ENCODE peak calls at places on chromosomes 3 and 15, in six cellular contexts. K, C, L, J, U and B are unnamed samples.

GRCh38 chr3:170585008-170585936 is 603 bp downstream of the SLC7A14 start:
- DNase-seq in J (no peak), K (peak; percentile 8), L (peak; percentile 11), U (no peak), C (no peak), B (no peak)

GRCh38 chr3:120324185-120324584 is 25.0 kb downstream of the LRRC58 start:
- DNase-seq in J (no peak), L (peak; percentile 39), U (no peak), K (no peak), C (no peak), B (no peak)

GRCh38 chr15:68989876-68990754 is 24.4 kb upstream of the NOX5 start:
- DNase-seq in L (no peak), K (no peak), J (no peak), C (no peak), U (no peak), B (no peak)

GRCh38 chr3:99549918-99550603 is 88.3 kb upstream of the COL8A1 start:
- DNase-seq in K (peak; percentile 84), C (no peak), J (no peak), L (peak; percentile 66), U (no peak), B (peak; percentile 58)

GRCh38 chr15:91258436-91258779 is 158.4 kb downstream of the SV2B start:
- DNase-seq in J (no peak), U (no peak), K (no peak), L (no peak), C (no peak), B (no peak)

GRCh38 chr3:50211930-50212329 is 6.9 kb downstream of the SLC38A3 start:
- DNase-seq in C (no peak), L (peak; percentile 20), U (no peak), K (no peak), J (no peak), B (peak; percentile 54)

GRCh38 chr3:138066383-138066782 is 49.0 kb downstream of the DZIP1L start:
- DNase-seq in K (no peak), L (no peak), U (no peak), C (no peak), J (no peak), B (no peak)

GRCh38 chr3:120550546-120550945 is 45.6 kb upstream of the NDUFB4 start:
- DNase-seq in K (no peak), U (no peak), L (no peak), C (no peak), J (no peak), B (no peak)

GRCh38 chr15:90232941-90233700 is 620 bp downstream of the CIB1 start:
- DNase-seq in U (no peak), K (peak; percentile 52), C (no peak), J (peak; percentile 88), L (peak; percentile 26), B (peak; percentile 29)

GRCh38 chr15:92714457-92715401 is 59.2 kb upstream of the FAM174B start:
- DNase-seq in L (peak; percentile 66), C (peak; percentile 15), K (peak; percentile 87), U (peak; percentile 85), J (peak; percentile 89), B (peak; percentile 74)

GRCh38 chr15:61449306-61449705 is 220.2 kb upstream of the RORA start:
- DNase-seq in L (no peak), K (no peak), C (no peak), J (no peak), U (no peak), B (no peak)

GRCh38 chr3:64685800-64686445 is 1.9 kb downstream of the ADAMTS9 start:
- DNase-seq in U (peak; percentile 89), J (peak; percentile 94), K (peak; percentile 96), L (peak; percentile 88), C (no peak), B (peak; percentile 94)

GRCh38 chr3:161163297-161163696 is 57.8 kb upstream of the NMD3 start:
- DNase-seq in J (peak; percentile 20), C (no peak), K (peak; percentile 54), U (no peak), L (peak; percentile 89), B (peak; percentile 93)

GRCh38 chr3:150303776-150304175 is 104.3 kb upstream of the TSC22D2 start:
- DNase-seq in K (no peak), J (no peak), L (no peak), U (no peak), C (peak; percentile 4), B (no peak)

GRCh38 chr3:52006820-52007133 is 11.1 kb upstream of the RPL29 start:
- DNase-seq in K (no peak), U (no peak), C (no peak), L (no peak), J (no peak), B (no peak)

GRCh38 chr15:41777421-41777973 is 3.2 kb downstream of the MAPKBP1 start:
- DNase-seq in C (no peak), J (no peak), U (no peak), K (peak; percentile 72), L (peak; percentile 65), B (no peak)

GRCh38 chr3:102089182-102089581 is 239.9 kb downstream of the NFKBIZ start:
- DNase-seq in U (no peak), L (no peak), C (no peak), J (no peak), K (no peak), B (no peak)

GRCh38 chr3:29267231-29267630 is 13.6 kb upstream of the RBMS3 start:
- DNase-seq in U (no peak), J (no peak), L (no peak), C (no peak), K (no peak), B (no peak)

GRCh38 chr3:15097889-15098288 is 1.1 kb downstream of the RBSN start:
- DNase-seq in U (no peak), K (no peak), L (no peak), J (no peak), C (peak; percentile 51), B (no peak)

GRCh38 chr15:69751147-69751546 is 298.5 kb downstream of the RPLP1 start:
- DNase-seq in K (no peak), U (no peak), L (no peak), J (no peak), C (no peak), B (no peak)

GRCh38 chr3:113147608-113148306 is 63.6 kb upstream of the BOC start:
- DNase-seq in L (no peak), K (no peak), C (no peak), U (no peak), J (peak; percentile 60), B (no peak)

GRCh38 chr3:30984855-30985793 is 90.7 kb upstream of the GADL1 start:
- DNase-seq in C (no peak), L (peak; percentile 13), J (no peak), K (peak; percentile 13), U (no peak), B (peak; percentile 6)

GRCh38 chr3:25246921-25247320 is 181.1 kb upstream of the RARB start:
- DNase-seq in C (no peak), L (no peak), U (no peak), K (no peak), J (no peak), B (no peak)

GRCh38 chr15:98221144-98221543 is 260.6 kb downstream of the ARRDC4 start:
- DNase-seq in C (no peak), J (no peak), K (no peak), L (no peak), U (no peak), B (no peak)

GRCh38 chr15:81235276-81235675 is 38.6 kb downstream of the IL16 start:
- DNase-seq in C (no peak), U (no peak), K (no peak), L (peak; percentile 14), J (no peak), B (no peak)

GRCh38 chr3:194104041-194104751 is 31.8 kb upstream of the HES1 start:
- DNase-seq in L (no peak), K (no peak), U (no peak), J (no peak), C (no peak), B (no peak)

GRCh38 chr15:67199881-67200763 is 54.3 kb downstream of the AAGAB start:
- DNase-seq in L (peak; percentile 76), J (no peak), K (no peak), U (no peak), C (no peak), B (no peak)
- TF ChIP-seq CTCF in L (no peak), J (no peak), K (no peak), U (no peak), C (no peak), B (no peak)

GRCh38 chr3:80676869-80677268 is 909.1 kb upstream of the ROBO1 start:
- DNase-seq in J (no peak), C (no peak), L (no peak), U (no peak), K (peak; percentile 4), B (peak; percentile 9)
- TF ChIP-seq CTCF in J (peak; percentile 47), C (no peak), L (no peak), U (no peak), K (no peak), B (no peak)

GRCh38 chr3:62335196-62335595 is 38.2 kb downstream of the FEZF2 start:
- DNase-seq in K (no peak), C (no peak), U (no peak), L (no peak), J (no peak), B (no peak)

GRCh38 chr3:62332017-62332416 is 41.3 kb downstream of the FEZF2 start:
- DNase-seq in L (no peak), U (no peak), J (no peak), C (no peak), K (no peak), B (no peak)

GRCh38 chr3:62329970-62330369 is 43.4 kb downstream of the FEZF2 start:
- DNase-seq in L (no peak), J (no peak), U (no peak), K (no peak), C (no peak), B (no peak)

DNA sequence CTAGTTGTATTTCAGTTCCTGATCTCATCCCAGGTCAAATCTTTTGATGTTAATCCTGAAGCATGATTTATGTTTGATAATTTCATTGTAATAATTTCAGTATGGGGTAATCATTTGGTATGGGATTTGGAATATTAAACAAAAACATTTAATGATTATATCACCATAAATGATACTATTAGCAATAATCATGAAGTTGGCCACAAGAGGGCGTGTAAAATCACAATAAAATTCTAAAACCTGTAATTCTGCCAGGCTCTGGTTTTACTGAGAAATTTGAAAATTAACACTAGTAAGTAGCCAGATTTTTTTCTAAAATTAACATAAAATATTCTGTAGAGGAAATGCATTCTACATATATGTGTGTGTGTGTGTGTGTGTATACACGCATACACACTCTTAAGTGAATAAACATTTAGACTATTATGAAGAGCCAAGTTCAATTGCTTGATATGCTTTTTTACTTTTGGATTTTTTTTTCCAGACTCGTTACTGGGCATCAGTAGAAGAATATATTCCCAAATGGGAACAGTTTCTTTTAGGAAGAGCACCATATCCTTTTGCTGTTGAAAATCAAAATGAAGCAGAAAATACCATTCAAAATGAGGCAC is 40.5 kb downstream of the FEZF2 start:
- DNase-seq in U (no peak), C (no peak), J (peak; percentile 48), L (peak; percentile 23), K (peak; percentile 21), B (peak; percentile 43)
- TF ChIP-seq CTCF in U (peak; percentile 14), C (peak; percentile 37), J (peak; percentile 65), L (peak; percentile 54), K (peak; percentile 24), B (peak; percentile 51)

GRCh38 chr3:149134560-149134959 is 5.1 kb downstream of the HPS3 start:
- DNase-seq in J (peak; percentile 17), C (no peak), K (no peak), U (no peak), L (peak; percentile 41), B (peak; percentile 20)

GRCh38 chr3:149128856-149129255 is 582 bp upstream of the HPS3 start:
- DNase-seq in J (no peak), C (no peak), U (no peak), K (no peak), L (peak; percentile 12), B (peak; percentile 8)

GRCh38 chr3:149131594-149131993 is 2.2 kb downstream of the HPS3 start:
- DNase-seq in K (no peak), L (no peak), J (no peak), U (no peak), C (no peak), B (no peak)

GRCh38 chr3:149129326-149130123 is at the start of gene HPS3:
- DNase-seq in K (peak; percentile 91), L (peak; percentile 85), U (peak; percentile 94), C (peak; percentile 46), J (peak; percentile 98), B (peak; percentile 87)
- TF ChIP-seq CTCF in K (no peak), L (no peak), U (no peak), C (no peak), J (no peak), B (no peak)